ENCODE peak calls at places on chromosomes 11 and 22, in seven cellular contexts. Z is fibroblast of pulmonary artery, C is AG04449, L is fibroblast of mammary gland, I is coronary artery, P is A549, V is brain microvascular endothelial cell. K is an unnamed sample.

GRCh38 chr11:11977206-11977938 is 31.1 kb downstream of the DKK3 start:
- DNase-seq in I (peak; percentile 88), L (peak; percentile 93), V (peak; percentile 76), C (peak; percentile 70), Z (peak; percentile 94), P (peak; percentile 71), K (peak; percentile 66)

GRCh38 chr11:132336781-132337535 is 966.5 kb downstream of the NTM start:
- DNase-seq in P (no peak), V (no peak), I (no peak), Z (no peak), L (no peak), C (no peak), K (no peak)

GRCh38 chr22:26480611-26480932 is 3.0 kb downstream of the HPS4 start:
- DNase-seq in I (no peak), V (no peak), Z (no peak), L (no peak), C (no peak), P (no peak), K (no peak)

GRCh38 chr11:114183041-114183511 is 113.1 kb upstream of the NNMT start:
- DNase-seq in I (no peak), C (no peak), L (peak; percentile 25), P (no peak), Z (no peak), V (no peak), K (no peak)

GRCh38 chr11:130881475-130882137 is 34.7 kb downstream of the SNX19 start:
- DNase-seq in Z (no peak), V (no peak), I (no peak), C (no peak), P (no peak), L (no peak), K (no peak)

GRCh38 chr11:10022764-10023163 is 271.3 kb downstream of the SBF2 start:
- DNase-seq in Z (no peak), C (no peak), V (no peak), P (no peak), I (no peak), L (no peak), K (no peak)

GRCh38 chr22:32341122-32341740 is 16.4 kb upstream of the RFPL3 start:
- DNase-seq in I (no peak), C (no peak), Z (no peak), V (no peak), P (no peak), L (no peak), K (no peak)

GRCh38 chr22:48167238-48167637 is 1404.8 kb downstream of the TBC1D22A start:
- DNase-seq in C (no peak), Z (no peak), I (no peak), P (no peak), V (no peak), L (no peak), K (no peak)

GRCh38 chr11:68424981-68425865 is 35.3 kb upstream of the PPP6R3 start:
- DNase-seq in V (no peak), P (no peak), L (no peak), Z (no peak), C (no peak), I (no peak), K (no peak)

GRCh38 chr11:86983071-86983488 is 27.9 kb upstream of the FZD4 start:
- DNase-seq in C (no peak), P (no peak), V (no peak), L (no peak), I (no peak), Z (peak; percentile 15), K (peak; percentile 20)

GRCh38 chr11:36131719-36132349 is 157.4 kb downstream of the COMMD9 start:
- DNase-seq in C (no peak), V (peak; percentile 35), Z (peak; percentile 83), I (no peak), L (peak; percentile 67), P (no peak), K (peak; percentile 77)

GRCh38 chr22:48680601-48681000 is 1147.1 kb downstream of the BRD1 start:
- DNase-seq in I (no peak), Z (no peak), L (no peak), C (no peak), V (no peak), P (no peak), K (no peak)

GRCh38 chr22:30289126-30289979 is at the start of gene CASTOR1:
- DNase-seq in Z (peak; percentile 98), I (peak; percentile 99), C (peak; percentile 83), P (peak; percentile 96), V (peak; percentile 98), L (peak; percentile 97), K (peak; percentile 99)

GRCh38 chr11:133829566-133829965 is 15.7 kb downstream of the SPATA19 start:
- DNase-seq in C (no peak), I (peak; percentile 31), L (no peak), P (no peak), V (no peak), Z (no peak), K (no peak)

GRCh38 chr11:121104223-121104831 is 3.3 kb downstream of the TECTA start:
- DNase-seq in Z (no peak), P (no peak), V (no peak), I (no peak), C (no peak), L (no peak), K (no peak)

GRCh38 chr11:128685383-128686044 is 8.4 kb upstream of the FLI1 start:
- DNase-seq in L (no peak), I (no peak), V (no peak), C (no peak), P (no peak), Z (no peak), K (no peak)

GRCh38 chr11:56089697-56090096 is 3.4 kb upstream of the OR8I2 start:
- DNase-seq in V (no peak), L (no peak), Z (no peak), I (no peak), P (no peak), C (no peak), K (no peak)

GRCh38 chr11:282171-282570 is 4.0 kb downstream of the NLRP6 start:
- DNase-seq in L (no peak), I (peak; percentile 68), V (no peak), P (no peak), C (no peak), Z (no peak), K (no peak)

GRCh38 chr11:281486-282161 is 3.4 kb downstream of the NLRP6 start:
- DNase-seq in P (no peak), L (no peak), C (no peak), Z (no peak), I (peak; percentile 67), V (no peak), K (no peak)

GRCh38 chr11:279966-280761 is 2.0 kb downstream of the NLRP6 start:
- DNase-seq in I (no peak), C (no peak), L (peak; percentile 9), V (no peak), P (no peak), Z (peak; percentile 35), K (peak; percentile 33)

GRCh38 chr11:279040-279965 is 1.1 kb downstream of the NLRP6 start:
- DNase-seq in Z (no peak), I (no peak), L (no peak), P (no peak), C (no peak), V (no peak), K (no peak)

DNA sequence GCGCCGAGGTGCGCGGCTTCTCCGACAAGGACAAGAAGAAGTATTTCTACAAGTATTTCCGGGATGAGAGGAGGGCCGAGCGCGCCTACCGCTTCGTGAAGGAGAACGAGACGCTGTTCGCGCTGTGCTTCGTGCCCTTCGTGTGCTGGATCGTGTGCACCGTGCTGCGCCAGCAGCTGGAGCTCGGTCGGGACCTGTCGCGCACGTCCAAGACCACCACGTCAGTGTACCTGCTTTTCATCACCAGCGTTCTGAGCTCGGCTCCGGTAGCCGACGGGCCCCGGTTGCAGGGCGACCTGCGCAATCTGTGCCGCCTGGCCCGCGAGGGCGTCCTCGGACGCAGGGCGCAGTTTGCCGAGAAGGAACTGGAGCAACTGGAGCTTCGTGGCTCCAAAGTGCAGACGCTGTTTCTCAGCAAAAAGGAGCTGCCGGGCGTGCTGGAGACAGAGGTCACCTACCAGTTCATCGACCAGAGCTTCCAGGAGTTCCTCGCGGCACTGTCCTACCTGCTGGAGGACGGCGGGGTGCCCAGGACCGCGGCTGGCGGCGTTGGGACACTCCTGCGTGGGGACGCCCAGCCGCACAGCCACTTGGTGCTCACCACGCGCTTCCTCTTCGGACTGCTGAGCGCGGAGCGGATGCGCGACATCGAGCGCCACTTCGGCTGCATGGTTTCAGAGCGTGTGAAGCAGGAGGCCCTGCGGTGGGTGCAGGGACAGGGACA is 2.7 kb downstream of the NLRP6 start:
- DNase-seq in C (no peak), I (peak; percentile 65), V (no peak), P (no peak), L (no peak), Z (no peak), K (no peak)
- H3K4me3 ChIP-seq in C (no peak overlapping the region), I (peak overlapping the region; percentile 67), V (no peak overlapping the region), P (peak overlapping the region; percentile 8), L (no peak overlapping the region), Z (no peak overlapping the region), K (no peak overlapping the region)

DNA sequence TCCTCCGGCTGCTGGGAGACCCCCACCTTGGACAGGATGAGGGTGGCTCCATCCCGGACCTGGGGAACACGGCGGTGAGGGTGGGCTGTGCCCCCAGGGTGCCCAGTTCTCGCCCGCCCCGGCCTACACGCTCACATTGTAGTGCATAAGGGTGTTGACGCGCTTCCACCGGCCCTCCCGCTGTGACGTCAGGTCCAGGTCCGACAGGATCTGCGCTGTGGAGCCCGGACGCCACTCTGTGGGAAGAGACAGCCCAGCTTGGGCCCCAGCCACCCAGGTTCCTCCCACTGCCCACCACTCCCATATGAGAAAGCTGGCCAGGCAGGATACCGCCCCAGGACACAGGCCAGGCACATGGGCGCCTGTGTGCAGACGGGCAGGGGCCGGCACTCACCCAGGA is 8.3 kb upstream of the MAPK11 start:
- DNase-seq in V (no peak), I (no peak), Z (no peak), C (no peak), L (no peak), P (no peak), K (no peak)
- H3K4me3 ChIP-seq in V (no peak overlapping the region), I (no peak overlapping the region), Z (no peak overlapping the region), C (no peak overlapping the region), L (no peak overlapping the region), P (no peak overlapping the region), K (no peak overlapping the region)

DNA sequence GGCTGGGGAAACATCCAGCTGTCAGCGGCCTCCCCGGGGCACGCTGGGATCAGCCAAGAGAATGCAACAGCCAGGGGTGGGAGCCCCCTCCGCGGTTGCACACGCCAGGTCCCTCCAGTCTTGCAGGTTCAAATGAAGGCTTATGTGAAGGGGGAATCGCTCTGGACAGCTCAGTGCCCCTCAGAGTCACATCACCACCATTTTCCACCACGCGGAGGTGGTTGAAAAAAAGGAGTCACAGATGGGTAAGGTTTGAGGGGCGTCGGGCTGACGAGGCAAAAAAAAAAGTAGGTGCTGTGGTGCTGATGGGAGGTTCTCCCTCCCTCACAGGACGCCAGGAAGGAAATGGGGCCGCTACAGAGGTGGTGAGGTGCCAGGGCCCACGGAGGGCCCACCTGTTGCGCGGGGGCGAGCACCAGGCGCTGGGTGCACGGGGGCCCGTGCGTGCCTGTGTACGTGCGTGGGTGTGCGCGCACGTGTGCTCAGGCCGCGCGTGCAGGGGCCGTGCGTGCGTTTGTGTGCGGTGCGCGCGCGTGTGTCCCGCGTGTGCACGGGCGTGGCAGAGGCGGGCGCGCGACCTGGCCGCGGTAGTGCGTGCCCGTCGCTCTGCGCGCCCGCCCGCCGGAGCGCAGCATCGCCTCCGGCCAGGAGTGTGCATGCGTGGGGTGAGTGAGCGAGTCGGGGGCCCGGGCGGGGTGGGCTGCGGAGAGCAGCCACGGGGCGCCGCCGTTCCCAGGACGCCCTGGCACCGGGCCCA is 3.0 kb downstream of the PDGFB start:
- DNase-seq in V (no peak), C (no peak), L (no peak), I (no peak), Z (no peak), P (no peak), K (no peak)
- H3K4me3 ChIP-seq in V (no peak overlapping the region), C (no peak overlapping the region), L (no peak overlapping the region), I (peak overlapping the region; percentile 75), Z (peak overlapping the region; percentile 22), P (peak overlapping the region; percentile 54), K (no peak overlapping the region)

GRCh38 chr11:65865550-65866172 is 5.4 kb downstream of the MUS81 start:
- DNase-seq in V (no peak), P (no peak), Z (no peak), C (no peak), L (no peak), I (no peak), K (peak; percentile 5)
- H3K4me3 ChIP-seq in V (no peak overlapping the region), P (no peak overlapping the region), Z (no peak overlapping the region), C (no peak overlapping the region), L (no peak overlapping the region), I (no peak overlapping the region), K (no peak overlapping the region)

K was measured in choroid plexus epithelial cell.